ENCODE peak calls at places on chromosome 21, in eight cellular contexts. E is NCI-H2029, Z is ascending aorta, Q is heart left ventricle, L is T-helper 9 cell, B is A549, M is SK-MEL-5, R is cardiac fibroblast. I is an unnamed sample.

GRCh38 chr21:14888202-14888601 is 176.6 kb downstream of the NRIP1 start:
- DNase-seq in E (no peak), Z (no peak), Q (no peak), L (no peak), B (no peak), M (no peak), R (no peak), I (no peak)

GRCh38 chr21:41604583-41605041 is 96.7 kb upstream of the TMPRSS2 start:
- DNase-seq in E (no peak), Z (no peak), Q (no peak), L (no peak), B (no peak), M (no peak), R (no peak), I (no peak)

GRCh38 chr21:34129039-34129891 is 55.9 kb downstream of the MRPS6 start:
- DNase-seq in E (peak), Z (peak), Q (peak), L (peak), B (no peak), M (peak), R (peak), I (peak)

GRCh38 chr21:46035809-46036695 is 54.5 kb downstream of the COL6A1 start:
- DNase-seq in E (no peak), Z (no peak), Q (peak), L (no peak), B (no peak), M (no peak), R (peak), I (peak)

GRCh38 chr21:36803801-36804452 is 105.0 kb downstream of the SIM2 start:
- DNase-seq in E (no peak), Z (no peak), Q (no peak), L (no peak), B (no peak), M (no peak), R (no peak), I (no peak)

GRCh38 chr21:19120591-19120990 is 717.0 kb upstream of the TMPRSS15 start:
- DNase-seq in E (no peak), Z (no peak), Q (no peak), L (no peak), B (no peak), M (no peak), R (no peak), I (no peak)

GRCh38 chr21:32624726-32625125 is 12.5 kb upstream of the CFAP298 start:
- DNase-seq in E (no peak), Z (no peak), Q (no peak), L (no peak), B (no peak), M (peak), R (peak), I (no peak)

GRCh38 chr21:45447821-45448220 is 42.9 kb downstream of the COL18A1 start:
- DNase-seq in E (no peak), Z (no peak), Q (peak), L (no peak), B (no peak), M (no peak), R (peak), I (no peak)

GRCh38 chr21:34800797-34801518 is 132.2 kb downstream of the CLIC6 start:
- DNase-seq in E (no peak), Z (no peak), Q (no peak), L (no peak), B (peak), M (no peak), R (peak), I (no peak)

GRCh38 chr21:44999428-44999971 is 59.7 kb downstream of the SLX9 start:
- DNase-seq in E (no peak), Z (no peak), Q (peak), L (no peak), B (no peak), M (no peak), R (no peak), I (no peak)

GRCh38 chr21:41634858-41635257 is 126.9 kb upstream of the TMPRSS2 start:
- DNase-seq in E (no peak), Z (no peak), Q (no peak), L (no peak), B (no peak), M (no peak), R (peak), I (no peak)

GRCh38 chr21:32930673-32931072 is 95.1 kb upstream of the OLIG2 start:
- DNase-seq in E (no peak), Z (no peak), Q (no peak), L (no peak), B (no peak), M (no peak), R (no peak), I (no peak)

GRCh38 chr21:16837319-16837718 is 675.5 kb upstream of the CXADR start:
- DNase-seq in E (no peak), Z (no peak), Q (no peak), L (no peak), B (no peak), M (no peak), R (peak), I (no peak)

GRCh38 chr21:33874161-33874560 is 41.4 kb downstream of the ATP5PO start:
- DNase-seq in E (no peak), Z (no peak), Q (no peak), L (no peak), B (no peak), M (no peak), R (no peak), I (no peak)

GRCh38 chr21:34593954-34594531 is 20.9 kb downstream of the RCAN1 start:
- DNase-seq in E (peak), Z (no peak), Q (no peak), L (no peak), B (no peak), M (no peak), R (no peak), I (no peak)

GRCh38 chr21:28674807-28675206 is 317.9 kb downstream of the LTN1 start:
- DNase-seq in E (no peak), Z (no peak), Q (no peak), L (no peak), B (no peak), M (no peak), R (peak), I (no peak)

GRCh38 chr21:44487831-44488230 is 32.5 kb downstream of the LRRC3 start:
- DNase-seq in E (no peak), Z (no peak), Q (no peak), L (peak), B (peak), M (peak), R (peak), I (no peak)

GRCh38 chr21:38322551-38322950 is 65.8 kb downstream of the KCNJ15 start:
- DNase-seq in E (no peak), Z (no peak), Q (no peak), L (no peak), B (no peak), M (no peak), R (peak), I (no peak)

GRCh38 chr21:8990326-8991087 is 1530.9 kb upstream of the TPTE start:
- DNase-seq in E (no peak), Z (no peak), Q (no peak), L (no peak), B (no peak), M (peak), R (no peak), I (no peak)

GRCh38 chr21:43981151-43981870 is 30.8 kb upstream of the TRAPPC10 start:
- DNase-seq in E (no peak), Z (no peak), Q (no peak), L (no peak), B (no peak), M (no peak), R (no peak), I (no peak)

GRCh38 chr21:33071878-33072306 is 2.0 kb downstream of the OLIG1 start:
- DNase-seq in E (peak), Z (no peak), Q (no peak), L (no peak), B (no peak), M (no peak), R (peak), I (no peak)

GRCh38 chr21:34073749-34074282 is 438 bp downstream of the MRPS6 start:
- DNase-seq in E (peak), Z (peak), Q (peak), L (peak), B (no peak), M (no peak), R (no peak), I (no peak)

GRCh38 chr21:22764222-22764621 is 1766.0 kb downstream of the NCAM2 start:
- DNase-seq in E (no peak), Z (no peak), Q (no peak), L (no peak), B (no peak), M (no peak), R (no peak), I (no peak)

GRCh38 chr21:24224411-24224810 is 1382.9 kb downstream of the MRPL39 start:
- DNase-seq in E (peak), Z (no peak), Q (no peak), L (no peak), B (no peak), M (no peak), R (no peak), I (no peak)

GRCh38 chr21:32770514-32771133 is 931 bp downstream of the PAXBP1 start:
- DNase-seq in E (no peak), Z (no peak), Q (no peak), L (no peak), B (peak), M (peak), R (peak), I (no peak)

GRCh38 chr21:37582613-37583012 is 216.0 kb downstream of the DYRK1A start:
- DNase-seq in E (no peak), Z (no peak), Q (no peak), L (no peak), B (peak), M (peak), R (peak), I (no peak)